ENCODE peak calls at places on chromosomes 13 and 19, in five cellular contexts. A, I, Q, Y and H are unnamed samples.

GRCh38 chr13:29888306-29888705 is 37.9 kb upstream of the UBL3 start:
- DNase-seq in A (no peak), I (no peak), Q (no peak), Y (no peak), H (no peak)

GRCh38 chr19:49118565-49119410 is at the start of gene C19orf73:
- DNase-seq in A (peak; percentile 94), I (peak; percentile 99), Q (peak; percentile 66), Y (peak; percentile 92), H (peak; percentile 97)

GRCh38 chr13:78827471-78827870 is 168.5 kb upstream of the OBI1 start:
- DNase-seq in A (peak; percentile 33), I (peak; percentile 50), Q (no peak), Y (no peak), H (peak; percentile 1)

GRCh38 chr19:55654323-55654832 is 457 bp upstream of the U2AF2 start:
- DNase-seq in A (peak; percentile 82), I (peak; percentile 100), Q (peak; percentile 96), Y (peak; percentile 99), H (peak; percentile 100)

GRCh38 chr19:51771369-51771768 is 10.4 kb downstream of the FPR2 start:
- DNase-seq in A (no peak), I (no peak), Q (no peak), Y (no peak), H (no peak)

GRCh38 chr19:42411581-42412178 is 15.5 kb downstream of the LIPE start:
- DNase-seq in A (no peak), I (no peak), Q (no peak), Y (no peak), H (no peak)

GRCh38 chr13:72952529-72953141 is 106.2 kb upstream of the KLF5 start:
- DNase-seq in A (no peak), I (peak; percentile 45), Q (no peak), Y (no peak), H (no peak)

GRCh38 chr19:44764975-44765948 is 12.4 kb upstream of the CBLC start:
- DNase-seq in A (no peak), I (no peak), Q (no peak), Y (no peak), H (no peak)

GRCh38 chr19:2045501-2046045 is 5.5 kb downstream of the MKNK2 start:
- DNase-seq in A (no peak), I (peak; percentile 62), Q (no peak), Y (no peak), H (peak; percentile 7)

GRCh38 chr19:1725100-1726064 is 27.9 kb upstream of the ONECUT3 start:
- DNase-seq in A (peak; percentile 100), I (no peak), Q (no peak), Y (peak; percentile 35), H (no peak)

GRCh38 chr19:35430382-35431146 is 17.5 kb upstream of the FFAR2 start:
- DNase-seq in A (no peak), I (no peak), Q (no peak), Y (no peak), H (no peak)

GRCh38 chr13:75327132-75327505 is 154.8 kb downstream of the TBC1D4 start:
- DNase-seq in A (no peak), I (no peak), Q (no peak), Y (no peak), H (no peak)

GRCh38 chr13:76330216-76330615 is 556.0 kb downstream of the KCTD12 start:
- DNase-seq in A (no peak), I (no peak), Q (no peak), Y (no peak), H (no peak)

GRCh38 chr13:28022848-28023518 is 34.5 kb upstream of the URAD start:
- DNase-seq in A (peak; percentile 31), I (no peak), Q (peak; percentile 2), Y (peak; percentile 7), H (no peak)

GRCh38 chr13:78602561-78603239 is 652 bp downstream of the POU4F1 start:
- DNase-seq in A (no peak), I (no peak), Q (no peak), Y (no peak), H (peak; percentile 28)

GRCh38 chr19:10587022-10587838 is at the start of gene AP1M2:
- DNase-seq in A (peak; percentile 78), I (no peak), Q (no peak), Y (no peak), H (no peak)

GRCh38 chr13:70170689-70171088 is 62.4 kb upstream of the KLHL1 start:
- DNase-seq in A (no peak), I (no peak), Q (no peak), Y (no peak), H (no peak)

GRCh38 chr13:40120781-40121180 is 465.3 kb downstream of the COG6 start:
- DNase-seq in A (no peak), I (no peak), Q (no peak), Y (no peak), H (no peak)

GRCh38 chr13:107743100-107743499 is 472.2 kb downstream of the LIG4 start:
- DNase-seq in A (no peak), I (no peak), Q (no peak), Y (peak; percentile 14), H (no peak)

GRCh38 chr13:36530861-36531590 is 98.7 kb downstream of the CCNA1 start:
- DNase-seq in A (no peak), I (no peak), Q (no peak), Y (no peak), H (no peak)

GRCh38 chr13:79682164-79682563 is 201.2 kb downstream of the NDFIP2 start:
- DNase-seq in A (no peak), I (no peak), Q (no peak), Y (no peak), H (no peak)

GRCh38 chr19:46065486-46065885 is 24.7 kb upstream of the IGFL4 start:
- DNase-seq in A (no peak), I (no peak), Q (no peak), Y (peak; percentile 71), H (no peak)

GRCh38 chr13:30165791-30166190 is 141.6 kb downstream of the KATNAL1 start:
- DNase-seq in A (no peak), I (no peak), Q (no peak), Y (peak; percentile 36), H (no peak)

GRCh38 chr13:39385621-39386231 is 217.3 kb downstream of the LHFPL6 start:
- DNase-seq in A (peak; percentile 60), I (no peak), Q (no peak), Y (peak; percentile 83), H (no peak)

GRCh38 chr19:18735324-18735723 is 51.8 kb downstream of the CRTC1 start:
- DNase-seq in A (no peak), I (no peak), Q (no peak), Y (no peak), H (no peak)

GRCh38 chr19:22783651-22784050 is 300 bp downstream of the ZNF99 start:
- DNase-seq in A (no peak), I (no peak), Q (no peak), Y (no peak), H (no peak)

GRCh38 chr19:33507021-33507956 is 14.3 kb downstream of the PEPD start:
- DNase-seq in A (no peak), I (no peak), Q (no peak), Y (no peak), H (no peak)

GRCh38 chr13:108895220-108895704 is 265.9 kb downstream of the MYO16 start:
- DNase-seq in A (no peak), I (peak; percentile 79), Q (peak; percentile 53), Y (peak; percentile 63), H (peak; percentile 47)

GRCh38 chr13:67439365-67439764 is 209.2 kb upstream of the PCDH9 start:
- DNase-seq in A (no peak), I (no peak), Q (no peak), Y (no peak), H (no peak)

GRCh38 chr19:38319421-38320258 is at the start of gene KCNK6:
- DNase-seq in A (peak; percentile 49), I (no peak), Q (no peak), Y (no peak), H (peak; percentile 26)

GRCh38 chr19:41754596-41754995 is 734 bp upstream of the CEACAM6 start:
- DNase-seq in A (no peak), I (no peak), Q (no peak), Y (no peak), H (no peak)

GRCh38 chr13:45654633-45655349 is 39.3 kb upstream of the ERICH6B start:
- DNase-seq in A (no peak), I (no peak), Q (no peak), Y (no peak), H (no peak)

GRCh38 chr13:19050901-19051300 is 130.7 kb downstream of the TUBA3C start:
- DNase-seq in A (no peak), I (no peak), Q (no peak), Y (no peak), H (no peak)

GRCh38 chr13:73173160-73173905 is 114.5 kb downstream of the KLF5 start:
- DNase-seq in A (no peak), I (no peak), Q (no peak), Y (no peak), H (no peak)

GRCh38 chr19:41328157-41328817 is 18.3 kb downstream of the CCDC97 start:
- DNase-seq in A (no peak), I (no peak), Q (no peak), Y (peak; percentile 35), H (peak; percentile 43)